ENCODE peak calls at places on chromosomes 1 and 21, in eight cellular contexts. One of them, this sample, is unnamed. For H3K4me1, the result is how much of the 10 kb centered on the place peaks cover.

GRCh38 chr1:10598088-10598712 is 123.5 kb downstream of the PEX14 start:
- DNase-seq in stomach: peak
- DNase-seq in breast epithelium: peak
- DNase-seq in A549: no peak
- DNase-seq in CD8-positive, alpha-beta memory T cell: no peak
- DNase-seq in aorta: no peak
- DNase-seq in effector memory CD4-positive, alpha-beta T cell: no peak
- DNase-seq in spleen: no peak
- DNase-seq in this sample: no peak

GRCh38 chr1:32205401-32206370 is at the start of gene IQCC:
- DNase-seq in spleen: peak
- DNase-seq in CD8-positive, alpha-beta memory T cell: peak
- DNase-seq in A549: peak
- DNase-seq in stomach: peak
- DNase-seq in effector memory CD4-positive, alpha-beta T cell: peak
- DNase-seq in breast epithelium: peak
- DNase-seq in aorta: peak
- DNase-seq in this sample: peak

GRCh38 chr1:151221616-151222015 is 23.3 kb downstream of the PIP5K1A start:
- DNase-seq in CD8-positive, alpha-beta memory T cell: no peak
- DNase-seq in aorta: no peak
- DNase-seq in spleen: no peak
- DNase-seq in effector memory CD4-positive, alpha-beta T cell: no peak
- DNase-seq in A549: no peak
- DNase-seq in stomach: no peak
- DNase-seq in breast epithelium: no peak
- DNase-seq in this sample: no peak

GRCh38 chr1:157288511-157288910 is 150.3 kb upstream of the ETV3 start:
- DNase-seq in effector memory CD4-positive, alpha-beta T cell: no peak
- DNase-seq in stomach: no peak
- DNase-seq in breast epithelium: no peak
- DNase-seq in A549: no peak
- DNase-seq in spleen: no peak
- DNase-seq in CD8-positive, alpha-beta memory T cell: no peak
- DNase-seq in aorta: no peak
- DNase-seq in this sample: no peak

GRCh38 chr1:181791721-181792120 is 269.8 kb downstream of the ZNF648 start:
- DNase-seq in breast epithelium: no peak
- DNase-seq in spleen: no peak
- DNase-seq in effector memory CD4-positive, alpha-beta T cell: no peak
- DNase-seq in stomach: no peak
- DNase-seq in aorta: no peak
- DNase-seq in CD8-positive, alpha-beta memory T cell: no peak
- DNase-seq in A549: no peak
- DNase-seq in this sample: no peak

GRCh38 chr1:1415751-1416150 is 5.3 kb downstream of the ANKRD65 start:
- DNase-seq in effector memory CD4-positive, alpha-beta T cell: no peak
- DNase-seq in CD8-positive, alpha-beta memory T cell: no peak
- DNase-seq in aorta: no peak
- DNase-seq in breast epithelium: no peak
- DNase-seq in A549: no peak
- DNase-seq in stomach: no peak
- DNase-seq in spleen: no peak
- DNase-seq in this sample: no peak

GRCh38 chr1:42335809-42336518 is 929 bp upstream of the FOXJ3 start:
- DNase-seq in spleen: no peak
- DNase-seq in CD8-positive, alpha-beta memory T cell: peak
- DNase-seq in stomach: peak
- DNase-seq in A549: peak
- DNase-seq in aorta: no peak
- DNase-seq in effector memory CD4-positive, alpha-beta T cell: no peak
- DNase-seq in breast epithelium: no peak
- DNase-seq in this sample: no peak

GRCh38 chr1:67889940-67890567 is 56.8 kb upstream of the GNG12 start:
- DNase-seq in stomach: no peak
- DNase-seq in aorta: no peak
- DNase-seq in effector memory CD4-positive, alpha-beta T cell: no peak
- DNase-seq in A549: peak
- DNase-seq in spleen: no peak
- DNase-seq in CD8-positive, alpha-beta memory T cell: no peak
- DNase-seq in breast epithelium: no peak
- DNase-seq in this sample: no peak

GRCh38 chr1:196178083-196178635 is 430.1 kb downstream of the KCNT2 start:
- DNase-seq in stomach: no peak
- DNase-seq in effector memory CD4-positive, alpha-beta T cell: no peak
- DNase-seq in spleen: no peak
- DNase-seq in CD8-positive, alpha-beta memory T cell: no peak
- DNase-seq in aorta: no peak
- DNase-seq in A549: no peak
- DNase-seq in breast epithelium: no peak
- DNase-seq in this sample: no peak

GRCh38 chr1:67542747-67543146 is 112.5 kb upstream of the SERBP1 start:
- DNase-seq in effector memory CD4-positive, alpha-beta T cell: no peak
- DNase-seq in stomach: no peak
- DNase-seq in breast epithelium: no peak
- DNase-seq in CD8-positive, alpha-beta memory T cell: no peak
- DNase-seq in aorta: no peak
- DNase-seq in A549: no peak
- DNase-seq in spleen: no peak
- DNase-seq in this sample: no peak

GRCh38 chr21:17921579-17922530 is 102.7 kb upstream of the C21orf91 start:
- DNase-seq in stomach: no peak
- DNase-seq in breast epithelium: no peak
- DNase-seq in spleen: no peak
- DNase-seq in A549: no peak
- DNase-seq in aorta: no peak
- DNase-seq in CD8-positive, alpha-beta memory T cell: no peak
- DNase-seq in effector memory CD4-positive, alpha-beta T cell: no peak
- DNase-seq in this sample: no peak

GRCh38 chr1:107135466-107135865 is 5.4 kb upstream of the NTNG1 start:
- DNase-seq in stomach: no peak
- DNase-seq in aorta: no peak
- DNase-seq in breast epithelium: no peak
- DNase-seq in spleen: no peak
- DNase-seq in A549: no peak
- DNase-seq in CD8-positive, alpha-beta memory T cell: no peak
- DNase-seq in effector memory CD4-positive, alpha-beta T cell: no peak
- DNase-seq in this sample: no peak

GRCh38 chr1:5165747-5166146 is 511.3 kb downstream of the AJAP1 start:
- DNase-seq in effector memory CD4-positive, alpha-beta T cell: no peak
- DNase-seq in spleen: no peak
- DNase-seq in CD8-positive, alpha-beta memory T cell: no peak
- DNase-seq in aorta: no peak
- DNase-seq in breast epithelium: no peak
- DNase-seq in stomach: no peak
- DNase-seq in A549: no peak
- DNase-seq in this sample: no peak

GRCh38 chr1:32303997-32304622 is 12.2 kb downstream of the HDAC1 start:
- DNase-seq in stomach: no peak
- DNase-seq in CD8-positive, alpha-beta memory T cell: no peak
- DNase-seq in A549: no peak
- DNase-seq in aorta: no peak
- DNase-seq in effector memory CD4-positive, alpha-beta T cell: no peak
- DNase-seq in breast epithelium: no peak
- DNase-seq in spleen: no peak
- DNase-seq in this sample: no peak

GRCh38 chr1:153630384-153630783 is 2.1 kb downstream of the S100A1 start:
- DNase-seq in effector memory CD4-positive, alpha-beta T cell: no peak
- DNase-seq in breast epithelium: no peak
- DNase-seq in stomach: no peak
- DNase-seq in CD8-positive, alpha-beta memory T cell: no peak
- DNase-seq in A549: no peak
- DNase-seq in spleen: no peak
- DNase-seq in aorta: peak
- DNase-seq in this sample: no peak

GRCh38 chr1:153633747-153634665 is at the start of gene CHTOP:
- DNase-seq in CD8-positive, alpha-beta memory T cell: peak
- DNase-seq in A549: peak
- DNase-seq in stomach: peak
- DNase-seq in aorta: peak
- DNase-seq in breast epithelium: peak
- DNase-seq in effector memory CD4-positive, alpha-beta T cell: peak
- DNase-seq in spleen: peak
- DNase-seq in this sample: peak

GRCh38 chr1:153631047-153632022 is 2.5 kb upstream of the CHTOP start:
- DNase-seq in stomach: no peak
- DNase-seq in spleen: no peak
- DNase-seq in effector memory CD4-positive, alpha-beta T cell: no peak
- DNase-seq in aorta: no peak
- DNase-seq in breast epithelium: no peak
- DNase-seq in A549: no peak
- DNase-seq in CD8-positive, alpha-beta memory T cell: no peak
- DNase-seq in this sample: no peak

GRCh38 chr1:153635872-153636271 is 2.0 kb downstream of the CHTOP start:
- DNase-seq in breast epithelium: no peak
- DNase-seq in A549: no peak
- DNase-seq in spleen: no peak
- DNase-seq in CD8-positive, alpha-beta memory T cell: no peak
- DNase-seq in effector memory CD4-positive, alpha-beta T cell: no peak
- DNase-seq in stomach: no peak
- DNase-seq in aorta: peak
- DNase-seq in this sample: no peak

GRCh38 chr1:153633161-153633746 is 612 bp upstream of the CHTOP start:
- DNase-seq in A549: peak
- DNase-seq in aorta: no peak
- DNase-seq in stomach: peak
- DNase-seq in spleen: no peak
- DNase-seq in effector memory CD4-positive, alpha-beta T cell: no peak
- DNase-seq in CD8-positive, alpha-beta memory T cell: no peak
- DNase-seq in breast epithelium: no peak
- DNase-seq in this sample: peak
- H3K4me3 ChIP-seq in A549: peak
- H3K4me3 ChIP-seq in aorta: no peak
- H3K4me3 ChIP-seq in stomach: peak
- H3K4me3 ChIP-seq in spleen: no peak
- H3K4me3 ChIP-seq in effector memory CD4-positive, alpha-beta T cell: no peak
- H3K4me3 ChIP-seq in CD8-positive, alpha-beta memory T cell: peak
- H3K4me3 ChIP-seq in breast epithelium: peak
- H3K4me3 ChIP-seq in this sample: peak

DNA sequence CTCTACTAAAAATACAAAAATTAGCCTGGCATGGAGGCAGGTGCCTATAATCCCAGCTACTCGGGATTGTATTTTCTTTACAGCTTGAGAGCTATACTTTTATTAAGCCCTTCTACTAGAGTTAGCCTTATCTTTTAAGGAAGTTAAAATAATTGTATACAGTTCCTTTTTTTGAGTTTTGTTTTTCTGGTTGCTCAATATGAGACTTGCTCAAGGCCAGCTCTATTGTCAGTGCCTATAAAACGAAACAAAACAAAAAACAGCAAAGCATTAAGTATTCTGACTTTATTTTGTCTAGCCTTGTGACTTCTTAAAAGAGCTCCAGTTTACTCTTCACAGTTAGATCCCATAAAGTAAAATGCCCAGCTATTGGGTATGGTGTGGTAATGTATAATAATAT is 17.2 kb downstream of the PKN2 start:
- DNase-seq in breast epithelium: no peak
- DNase-seq in CD8-positive, alpha-beta memory T cell: no peak
- DNase-seq in A549: no peak
- DNase-seq in stomach: no peak
- DNase-seq in spleen: no peak
- DNase-seq in aorta: no peak
- DNase-seq in effector memory CD4-positive, alpha-beta T cell: no peak
- DNase-seq in this sample: no peak
- H3K4me1 ChIP-seq in breast epithelium: under half
- H3K4me1 ChIP-seq in CD8-positive, alpha-beta memory T cell: under half
- H3K4me1 ChIP-seq in A549: under half
- H3K4me1 ChIP-seq in stomach: under half
- H3K4me1 ChIP-seq in spleen: half or more
- H3K4me1 ChIP-seq in aorta: under half
- H3K4me1 ChIP-seq in effector memory CD4-positive, alpha-beta T cell: under half
- H3K4me1 ChIP-seq in this sample: under half

DNA sequence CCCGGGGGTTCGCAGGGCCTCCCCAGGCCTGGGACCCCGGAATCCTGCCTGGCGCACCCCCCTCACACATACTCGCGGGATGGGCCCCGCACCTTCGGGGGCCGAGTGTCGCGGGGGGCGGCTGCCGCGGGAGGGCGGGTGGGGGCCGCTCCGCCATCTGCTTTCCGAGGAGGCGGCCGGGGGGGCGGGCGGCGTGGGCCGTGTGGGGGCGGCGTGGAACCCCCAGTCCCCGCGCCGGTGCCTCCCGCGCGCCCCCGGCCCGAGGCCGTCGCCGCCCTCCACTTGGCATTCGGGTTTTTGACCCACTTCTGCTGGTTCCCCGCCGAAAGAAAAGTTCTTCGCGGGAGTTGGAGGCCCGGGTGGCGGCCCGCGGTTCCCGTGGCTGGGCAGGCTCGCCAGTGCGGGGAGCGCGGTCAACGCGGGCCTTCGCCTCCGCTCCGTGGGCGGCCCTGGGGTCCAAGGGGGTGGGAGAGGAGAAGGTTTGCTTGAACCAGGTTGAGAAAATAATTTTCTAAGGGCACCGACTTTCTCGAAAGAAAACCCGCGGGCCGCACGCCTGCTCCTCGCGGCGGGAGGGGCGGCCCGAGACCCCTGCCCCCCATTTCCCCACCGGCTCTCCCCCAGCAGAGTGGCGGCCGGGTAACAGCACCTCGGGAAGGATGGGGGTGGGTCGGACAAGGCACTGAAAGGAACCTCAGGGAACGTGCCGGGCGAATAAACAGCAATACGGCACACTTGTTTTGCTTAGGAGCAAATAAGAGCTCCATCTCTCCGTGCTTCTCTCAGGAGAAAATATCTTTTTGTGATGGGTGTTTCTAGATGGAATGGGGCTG is 1.6 kb downstream of the PHF13 start:
- DNase-seq in A549: no peak
- DNase-seq in effector memory CD4-positive, alpha-beta T cell: no peak
- DNase-seq in stomach: no peak
- DNase-seq in spleen: peak
- DNase-seq in aorta: no peak
- DNase-seq in breast epithelium: no peak
- DNase-seq in CD8-positive, alpha-beta memory T cell: peak
- DNase-seq in this sample: no peak
- H3K4me3 ChIP-seq in A549: peak
- H3K4me3 ChIP-seq in effector memory CD4-positive, alpha-beta T cell: peak
- H3K4me3 ChIP-seq in stomach: peak
- H3K4me3 ChIP-seq in spleen: peak
- H3K4me3 ChIP-seq in aorta: peak
- H3K4me3 ChIP-seq in breast epithelium: peak
- H3K4me3 ChIP-seq in CD8-positive, alpha-beta memory T cell: peak
- H3K4me3 ChIP-seq in this sample: peak

GRCh38 chr1:230826166-230826875 is 42.0 kb downstream of the C1orf198 start:
- DNase-seq in breast epithelium: no peak
- DNase-seq in aorta: no peak
- DNase-seq in A549: no peak
- DNase-seq in effector memory CD4-positive, alpha-beta T cell: no peak
- DNase-seq in CD8-positive, alpha-beta memory T cell: no peak
- DNase-seq in spleen: no peak
- DNase-seq in stomach: no peak
- DNase-seq in this sample: no peak
- H3K4me1 ChIP-seq in breast epithelium: under half
- H3K4me1 ChIP-seq in aorta: under half
- H3K4me1 ChIP-seq in A549: under half
- H3K4me1 ChIP-seq in effector memory CD4-positive, alpha-beta T cell: under half
- H3K4me1 ChIP-seq in CD8-positive, alpha-beta memory T cell: under half
- H3K4me1 ChIP-seq in spleen: under half
- H3K4me1 ChIP-seq in stomach: under half
- H3K4me1 ChIP-seq in this sample: under half

This sample was measured in colonic mucosa.